ENCODE peak calls at places on chromosomes 3 and 15, in nine cellular contexts. Z is AG09319, P is GM13977, F is breast epithelium, R is GM12864, U is cardiac fibroblast, S is pancreas, H is lung, T is mesothelial cell of epicardium. C is an unnamed sample.

GRCh38 chr3:34065901-34066300 is 267.5 kb downstream of the PDCD6IP start:
- DNase-seq in R (no peak), P (no peak), S (no peak), T (no peak), Z (no peak), H (no peak), F (no peak), U (no peak), C (no peak)

GRCh38 chr15:64845183-64845611 is 3.5 kb downstream of the PLEKHO2 start:
- DNase-seq in U (no peak), H (no peak), T (no peak), P (no peak), Z (no peak), R (no peak), F (peak), S (no peak), C (no peak)

GRCh38 chr3:196975349-196975748 is 6.7 kb upstream of the PIGZ start:
- DNase-seq in Z (no peak), P (no peak), R (no peak), T (no peak), S (no peak), F (no peak), U (no peak), H (no peak), C (no peak)

GRCh38 chr3:196207833-196208607 is 3.2 kb downstream of the ZDHHC19 start:
- DNase-seq in F (no peak), S (peak), T (no peak), R (no peak), H (peak), P (peak), U (no peak), Z (no peak), C (peak)

GRCh38 chr15:80816049-80816653 is 37.0 kb downstream of the CEMIP start:
- DNase-seq in H (no peak), Z (no peak), U (no peak), S (no peak), T (no peak), R (no peak), P (no peak), F (no peak), C (no peak)

GRCh38 chr15:23038741-23039150 is 623 bp downstream of the TUBGCP5 start:
- DNase-seq in S (no peak), U (peak), R (no peak), Z (no peak), F (no peak), P (no peak), T (no peak), H (no peak), C (no peak)

GRCh38 chr15:35810007-35810406 is 264.0 kb upstream of the DPH6 start:
- DNase-seq in U (no peak), Z (no peak), S (no peak), H (no peak), T (no peak), P (no peak), F (no peak), R (no peak), C (no peak)

GRCh38 chr3:114363554-114364202 is 69.8 kb downstream of the TIGIT start:
- DNase-seq in S (no peak), Z (no peak), U (peak), T (no peak), P (no peak), R (no peak), H (no peak), F (no peak), C (no peak)

GRCh38 chr3:89227218-89227617 is 119.8 kb downstream of the EPHA3 start:
- DNase-seq in F (no peak), H (no peak), R (no peak), U (peak), T (no peak), Z (no peak), S (no peak), P (no peak), C (no peak)

GRCh38 chr3:123695152-123695551 is 110.3 kb upstream of the HACD2 start:
- DNase-seq in P (no peak), H (no peak), F (no peak), R (no peak), Z (no peak), T (no peak), S (no peak), U (no peak), C (no peak)

GRCh38 chr3:31240466-31240865 is 292.3 kb upstream of the STT3B start:
- DNase-seq in T (no peak), P (no peak), R (no peak), U (no peak), Z (no peak), S (no peak), H (no peak), F (no peak), C (no peak)

DNA sequence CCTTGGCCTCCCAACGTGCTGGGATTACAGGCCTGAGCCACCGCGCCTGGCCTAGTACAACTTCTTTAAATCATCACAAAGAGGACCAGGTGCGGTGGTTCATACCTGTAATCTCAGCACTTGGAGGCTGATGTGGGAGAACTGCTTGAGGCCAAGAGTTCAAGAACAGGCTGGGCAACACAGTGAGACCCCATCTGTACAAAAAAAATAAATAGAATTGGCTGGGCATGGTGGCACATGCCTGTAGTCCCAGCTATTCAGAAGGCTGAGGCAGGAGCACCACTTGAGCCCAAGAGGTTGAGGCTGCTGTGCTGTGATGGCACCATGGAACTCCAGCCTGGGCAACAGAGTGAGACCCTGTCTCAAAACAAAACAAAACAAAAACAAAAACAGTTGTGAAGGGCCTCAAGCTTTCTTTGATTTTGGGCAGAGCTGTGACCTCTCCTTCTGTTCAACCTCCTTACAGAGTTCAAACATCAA is 5.9 kb downstream of the RMDN3 start:
- DNase-seq in P (no peak), F (no peak), S (no peak), U (no peak), H (no peak), R (no peak), T (no peak), Z (no peak), C (no peak)
- TF ChIP-seq CTCF in P (no peak), F (no peak), S (no peak), U (no peak), H (no peak), R (no peak), T (no peak), Z (no peak), C (no peak)

GRCh38 chr15:66404532-66404931 is 17.8 kb downstream of the MAP2K1 start:
- DNase-seq in P (no peak), T (no peak), Z (no peak), U (no peak), F (no peak), S (no peak), R (no peak), H (no peak), C (no peak)
- TF ChIP-seq CTCF in P (no peak), T (no peak), Z (no peak), U (peak), F (no peak), S (no peak), R (peak), H (no peak), C (no peak)

GRCh38 chr3:72818092-72818721 is 30.0 kb downstream of the SHQ1 start:
- DNase-seq in Z (peak), R (no peak), H (no peak), U (peak), S (no peak), T (no peak), F (no peak), P (no peak), C (no peak)
- TF ChIP-seq CTCF in Z (peak), R (peak), H (peak), U (peak), S (peak), T (peak), F (peak), P (peak), C (peak)

GRCh38 chr3:187025656-187026320 is 95.5 kb downstream of the ST6GAL1 start:
- DNase-seq in T (no peak), F (no peak), S (no peak), U (no peak), R (no peak), H (no peak), P (no peak), Z (no peak), C (no peak)
- TF ChIP-seq CTCF in T (no peak), F (no peak), S (no peak), U (no peak), R (no peak), H (no peak), P (no peak), Z (no peak), C (no peak)

DNA sequence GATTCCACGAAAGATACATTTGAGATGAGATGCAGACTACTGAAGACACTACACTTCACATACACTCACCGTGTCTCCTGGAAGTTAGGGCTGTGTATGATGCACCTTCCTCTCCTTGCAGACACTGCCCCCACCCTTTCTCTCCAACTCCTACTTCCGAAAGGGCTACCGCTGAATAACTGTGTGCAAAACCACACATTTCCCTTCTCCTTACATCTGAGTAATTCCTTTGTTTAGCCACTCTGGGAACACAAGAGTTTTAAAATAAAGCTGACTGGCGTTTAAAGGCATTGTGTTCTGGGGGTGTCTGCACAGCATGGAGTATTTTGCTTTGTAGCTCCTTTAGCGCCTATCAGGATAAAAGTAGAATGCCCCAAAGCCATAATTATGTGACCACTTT is 620.1 kb downstream of the FOXP1 start:
- DNase-seq in T (no peak), P (no peak), U (no peak), F (no peak), H (no peak), Z (no peak), R (no peak), S (no peak), C (no peak)
- TF ChIP-seq CTCF in T (no peak), P (no peak), U (no peak), F (no peak), H (no peak), Z (no peak), R (no peak), S (no peak), C (no peak)

GRCh38 chr3:13085081-13085845 is 12.0 kb upstream of the IQSEC1 start:
- DNase-seq in P (no peak), Z (no peak), R (no peak), S (no peak), T (no peak), U (no peak), H (no peak), F (no peak), C (no peak)
- TF ChIP-seq CTCF in P (no peak), Z (no peak), R (no peak), S (no peak), T (no peak), U (no peak), H (no peak), F (no peak), C (no peak)

GRCh38 chr3:144112437-144112836 is 140.8 kb downstream of the DIPK2A start:
- DNase-seq in R (no peak), T (no peak), P (no peak), S (no peak), F (peak), U (no peak), Z (no peak), H (no peak), C (no peak)
- TF ChIP-seq CTCF in R (no peak), T (no peak), P (no peak), S (no peak), F (no peak), U (no peak), Z (no peak), H (no peak), C (no peak)